ENCODE peak calls at places on chromosomes 7 and 10, in five cellular contexts. S, A, Y, K and C are unnamed samples.

GRCh38 chr7:1990001-1990670 is 242.6 kb downstream of the MAD1L1 start:
- DNase-seq in Y (no peak), A (no peak), K (no peak), S (no peak), C (no peak)

GRCh38 chr7:98908585-98908984 is 30.3 kb downstream of the TRRAP start:
- DNase-seq in A (no peak), K (no peak), S (no peak), Y (no peak), C (no peak)

GRCh38 chr7:93374345-93374940 is 142.3 kb downstream of the VPS50 start:
- DNase-seq in Y (no peak), K (peak), A (no peak), S (peak), C (no peak)

GRCh38 chr7:134368851-134369533 is 52.3 kb upstream of the SLC35B4 start:
- DNase-seq in A (no peak), Y (peak), K (peak), S (peak), C (no peak)

GRCh38 chr7:2736411-2736914 is 48.5 kb downstream of the AMZ1 start:
- DNase-seq in K (no peak), Y (no peak), S (no peak), A (peak), C (no peak)

GRCh38 chr7:25839084-25839769 is 312.8 kb upstream of the NFE2L3 start:
- DNase-seq in Y (no peak), A (no peak), S (no peak), K (no peak), C (no peak)

GRCh38 chr10:5323446-5323845 is 41.3 kb upstream of the UCN3 start:
- DNase-seq in A (no peak), Y (peak), K (no peak), S (peak), C (no peak)

GRCh38 chr10:15035385-15036301 is 8.1 kb upstream of the OLAH start:
- DNase-seq in A (no peak), S (no peak), Y (no peak), K (no peak), C (no peak)

GRCh38 chr7:123643495-123644428 is 11.9 kb upstream of the LMOD2 start:
- DNase-seq in K (no peak), S (peak), A (no peak), Y (peak), C (no peak)

GRCh38 chr7:2920956-2921708 is 77.0 kb upstream of the GNA12 start:
- DNase-seq in Y (no peak), S (no peak), A (no peak), K (no peak), C (no peak)

GRCh38 chr10:10394933-10395658 is 622.6 kb upstream of the CELF2 start:
- DNase-seq in S (peak), Y (no peak), K (no peak), A (no peak), C (no peak)

GRCh38 chr7:156344595-156344994 is 296.0 kb upstream of the RNF32 start:
- DNase-seq in A (no peak), K (no peak), Y (no peak), S (no peak), C (no peak)

GRCh38 chr10:13503745-13504463 is 24.9 kb downstream of the BEND7 start:
- DNase-seq in S (peak), Y (peak), A (no peak), K (no peak), C (no peak)

GRCh38 chr7:11427686-11428273 is 404.2 kb downstream of the THSD7A start:
- DNase-seq in A (no peak), S (peak), Y (peak), K (peak), C (peak)

GRCh38 chr10:79103078-79103477 is 34.3 kb downstream of the ZMIZ1 start:
- DNase-seq in A (no peak), K (no peak), S (no peak), Y (no peak), C (no peak)

GRCh38 chr7:150940446-150941102 is 37.5 kb downstream of the KCNH2 start:
- DNase-seq in S (peak), A (no peak), K (no peak), Y (no peak), C (no peak)

DNA sequence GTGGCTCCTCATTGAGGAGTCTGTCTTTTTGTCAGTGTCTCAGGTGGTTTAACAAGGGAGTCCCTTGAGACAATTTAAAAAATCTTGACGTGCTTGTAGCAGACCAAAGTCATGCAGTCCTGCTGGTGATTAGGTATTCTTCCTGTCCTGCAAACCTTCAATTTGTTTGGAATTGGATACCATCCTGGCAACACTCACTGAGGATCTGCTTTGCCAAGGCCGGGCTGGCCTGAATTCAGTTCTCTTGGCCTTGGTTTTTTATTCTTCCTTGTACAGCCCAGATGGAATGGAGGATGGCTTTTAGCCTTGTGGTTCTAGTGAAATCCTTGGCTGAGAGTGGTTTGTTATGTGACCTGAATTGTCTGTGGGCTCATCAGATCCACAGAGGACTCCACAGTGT is 129.0 kb downstream of the PLXDC2 start:
- DNase-seq in A (peak), S (no peak), Y (no peak), K (no peak), C (no peak)
- TF ChIP-seq CTCF in A (no peak), S (no peak), Y (no peak), K (no peak), C (no peak)

GRCh38 chr7:80735330-80735729 is 96.9 kb downstream of the CD36 start:
- DNase-seq in K (no peak), S (no peak), Y (no peak), A (no peak), C (no peak)

GRCh38 chr7:80736371-80736770 is 97.9 kb downstream of the CD36 start:
- DNase-seq in A (no peak), Y (no peak), S (peak), K (no peak), C (no peak)

GRCh38 chr7:80729586-80730320 is 91.3 kb downstream of the CD36 start:
- DNase-seq in Y (no peak), K (no peak), S (no peak), A (no peak), C (no peak)

GRCh38 chr7:80726731-80727130 is 88.3 kb downstream of the CD36 start:
- DNase-seq in Y (no peak), S (no peak), K (no peak), A (no peak), C (no peak)

GRCh38 chr7:80732635-80733034 is 94.2 kb downstream of the CD36 start:
- DNase-seq in A (no peak), Y (no peak), K (no peak), S (no peak), C (no peak)
- TF ChIP-seq CTCF in A (no peak), Y (peak), K (peak), S (no peak), C (peak)

GRCh38 chr10:121698336-121698735 is 100.1 kb upstream of the FGFR2 start:
- DNase-seq in K (no peak), S (no peak), Y (no peak), A (no peak), C (no peak)

GRCh38 chr10:121698902-121699301 is 100.7 kb upstream of the FGFR2 start:
- DNase-seq in A (no peak), K (no peak), S (no peak), Y (no peak), C (no peak)

GRCh38 chr10:121695731-121696464 is 97.7 kb upstream of the FGFR2 start:
- DNase-seq in K (no peak), S (no peak), Y (no peak), A (no peak), C (no peak)

GRCh38 chr10:121694966-121695340 is 96.7 kb upstream of the FGFR2 start:
- DNase-seq in S (peak), A (no peak), Y (no peak), K (no peak), C (no peak)

GRCh38 chr10:121696854-121697253 is 98.6 kb upstream of the FGFR2 start:
- DNase-seq in S (peak), Y (no peak), K (peak), A (no peak), C (peak)
- TF ChIP-seq CTCF in S (peak), Y (peak), K (no peak), A (no peak), C (peak)

GRCh38 chr7:85749715-85750453 is 563.0 kb upstream of the SEMA3D start:
- DNase-seq in A (no peak), K (no peak), Y (no peak), S (no peak), C (no peak)
- TF ChIP-seq CTCF in A (no peak), K (no peak), Y (no peak), S (no peak), C (no peak)

GRCh38 chr7:100122067-100122466 is 2.6 kb downstream of the CNPY4 start:
- DNase-seq in A (no peak), Y (no peak), S (no peak), K (no peak), C (no peak)

GRCh38 chr7:100120518-100121085 is 1.2 kb downstream of the CNPY4 start:
- DNase-seq in Y (no peak), S (no peak), A (peak), K (no peak), C (no peak)

GRCh38 chr7:100118388-100119074 is 627 bp downstream of the TAF6 start:
- DNase-seq in S (no peak), Y (no peak), K (peak), A (no peak), C (no peak)

GRCh38 chr7:100119701-100120517 is 475 bp downstream of the CNPY4 start:
- DNase-seq in Y (no peak), S (no peak), A (peak), K (peak), C (peak)

DNA sequence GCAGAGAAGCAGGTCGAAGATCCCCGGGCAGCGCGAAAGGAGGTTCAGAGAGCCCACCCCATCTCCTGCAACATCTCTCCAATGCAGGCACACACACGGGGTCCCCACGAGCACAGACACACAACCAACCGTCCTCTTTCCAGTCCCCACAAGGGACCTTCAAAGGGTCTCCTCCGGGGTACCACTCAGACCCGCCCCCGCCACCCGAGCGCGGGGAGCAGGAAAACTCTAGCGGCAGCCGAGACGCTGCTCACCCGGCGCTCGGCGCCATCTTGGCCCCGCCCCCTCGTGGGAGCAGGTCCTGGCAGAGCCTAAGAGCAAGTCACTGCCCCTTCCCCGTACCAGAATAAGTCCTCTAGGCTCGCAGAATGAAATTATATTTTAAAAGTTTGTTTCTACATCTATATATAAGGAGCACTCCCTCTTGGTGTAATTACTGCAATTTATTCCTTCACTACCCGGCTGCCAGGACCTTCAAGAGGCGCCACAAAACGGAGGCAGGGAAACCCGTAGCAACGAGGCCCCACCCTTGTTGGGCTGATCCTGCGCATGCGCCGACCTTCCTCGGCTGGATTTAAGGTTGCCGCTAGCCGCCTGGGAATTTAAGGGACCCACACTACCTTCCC is at the start of the genes CNPY4 and TAF6:
- DNase-seq in S (peak), A (peak), Y (peak), K (peak), C (peak)
- TF ChIP-seq CTCF in S (peak), A (no peak), Y (no peak), K (no peak), C (no peak)

GRCh38 chr7:139918488-139918887 is 89.4 kb downstream of the TBXAS1 start:
- DNase-seq in A (no peak), K (no peak), S (no peak), Y (no peak), C (no peak)
- TF ChIP-seq CTCF in A (no peak), K (no peak), S (no peak), Y (no peak), C (no peak)

DNA sequence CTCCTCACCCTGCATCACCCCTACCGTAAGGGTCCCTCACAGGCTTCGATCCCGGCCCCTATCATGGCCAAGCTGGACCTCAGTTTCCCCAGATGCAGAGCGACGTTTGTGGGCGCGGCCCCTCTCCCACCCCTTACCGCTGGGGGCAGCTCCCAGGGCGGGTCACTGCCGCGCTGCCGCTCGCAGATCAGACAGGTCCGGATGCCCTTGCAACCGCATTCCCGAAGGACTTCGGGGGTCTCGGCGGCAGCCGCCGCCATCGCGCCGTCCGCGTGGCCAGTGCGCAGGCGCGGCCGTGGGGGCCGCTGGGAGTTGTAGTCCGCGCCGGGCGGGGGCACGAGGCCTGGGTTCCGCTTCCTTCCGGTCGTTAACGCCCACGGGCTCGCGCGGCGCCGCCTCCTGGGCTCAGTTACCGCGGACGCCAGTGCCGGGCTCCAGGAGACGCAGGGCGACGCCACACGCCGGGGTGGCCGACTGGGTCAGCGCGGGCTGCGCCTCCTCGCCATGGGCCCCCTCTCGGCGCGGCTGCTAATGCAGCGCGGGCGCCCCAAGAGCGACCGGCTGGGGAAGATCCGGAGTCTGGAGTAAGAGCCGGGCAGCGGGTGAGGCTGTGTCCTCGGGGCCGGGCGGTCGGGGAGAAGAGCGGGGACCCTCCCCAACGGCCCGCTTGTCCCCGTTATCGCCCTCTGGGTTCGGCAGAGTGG is at the start of the genes ALKBH4 and LRWD1:
- DNase-seq in Y (peak), K (peak), A (peak), S (peak), C (peak)
- TF ChIP-seq CTCF in Y (no peak), K (no peak), A (peak), S (peak), C (peak)